ENCODE peak calls at places on chromosome 5, in eight cellular contexts. A, Z, N, C, Q, F, J and K are unnamed samples.
A peak's percentile ranks its signal among the peaks of the same experiment; 100 is the strongest.

GRCh38 chr5:123176224-123176937 is 87.3 kb downstream of the PRDM6 start:
- DNase-seq in Q (no peak), A (no peak), N (no peak), C (no peak), J (no peak), F (no peak), Z (no peak), K (no peak)

GRCh38 chr5:153539983-153540382 is 49.5 kb downstream of the GRIA1 start:
- DNase-seq in C (no peak), A (no peak), N (no peak), J (no peak), Q (no peak), F (no peak), Z (no peak), K (no peak)

GRCh38 chr5:169602535-169602934 is 19.0 kb downstream of the SPDL1 start:
- DNase-seq in N (no peak), Z (no peak), C (no peak), J (no peak), A (no peak), Q (no peak), F (no peak), K (no peak)

GRCh38 chr5:136215812-136216211 is 22.9 kb upstream of the SMIM32 start:
- DNase-seq in A (no peak), C (no peak), Q (no peak), J (no peak), N (no peak), F (no peak), Z (peak; percentile 51), K (no peak)

GRCh38 chr5:102670224-102670836 is 84.8 kb upstream of the PAM start:
- DNase-seq in N (peak; percentile 39), A (no peak), F (no peak), Q (peak; percentile 22), Z (no peak), C (peak; percentile 12), J (no peak), K (no peak)

GRCh38 chr5:172816887-172817418 is 17.1 kb upstream of the ERGIC1 start:
- DNase-seq in Z (no peak), N (peak; percentile 77), F (no peak), J (no peak), Q (no peak), A (no peak), C (peak; percentile 86), K (peak; percentile 79)

GRCh38 chr5:4345850-4346249 is 750.2 kb downstream of the IRX1 start:
- DNase-seq in Q (no peak), J (no peak), N (no peak), A (no peak), C (no peak), Z (no peak), F (no peak), K (no peak)

GRCh38 chr5:127911619-127912018 is 171.9 kb upstream of the SLC12A2 start:
- DNase-seq in J (no peak), Z (no peak), F (no peak), Q (peak; percentile 39), N (no peak), C (no peak), A (no peak), K (no peak)

GRCh38 chr5:133489632-133490031 is 122.7 kb downstream of the FSTL4 start:
- DNase-seq in A (no peak), Q (peak; percentile 13), F (no peak), J (no peak), Z (no peak), N (no peak), C (peak; percentile 37), K (no peak)

GRCh38 chr5:55821731-55822512 is 29.2 kb upstream of the IL31RA start:
- DNase-seq in Z (peak; percentile 70), J (no peak), A (no peak), N (peak; percentile 49), C (no peak), Q (no peak), F (peak; percentile 75), K (no peak)

GRCh38 chr5:131163315-131164119 is 1.5 kb downstream of the HINT1 start:
- DNase-seq in F (no peak), Q (peak; percentile 75), C (peak; percentile 23), J (no peak), N (no peak), A (no peak), Z (no peak), K (no peak)

GRCh38 chr5:96896285-96896711 is 20.0 kb downstream of the ERAP2 start:
- DNase-seq in A (no peak), Z (no peak), N (no peak), Q (no peak), C (no peak), J (no peak), F (no peak), K (no peak)

GRCh38 chr5:124906339-124907097 is 160.1 kb upstream of the ZNF608 start:
- DNase-seq in J (peak; percentile 46), C (peak; percentile 32), N (no peak), Z (no peak), A (peak; percentile 89), Q (peak; percentile 17), F (peak; percentile 58), K (no peak)

DNA sequence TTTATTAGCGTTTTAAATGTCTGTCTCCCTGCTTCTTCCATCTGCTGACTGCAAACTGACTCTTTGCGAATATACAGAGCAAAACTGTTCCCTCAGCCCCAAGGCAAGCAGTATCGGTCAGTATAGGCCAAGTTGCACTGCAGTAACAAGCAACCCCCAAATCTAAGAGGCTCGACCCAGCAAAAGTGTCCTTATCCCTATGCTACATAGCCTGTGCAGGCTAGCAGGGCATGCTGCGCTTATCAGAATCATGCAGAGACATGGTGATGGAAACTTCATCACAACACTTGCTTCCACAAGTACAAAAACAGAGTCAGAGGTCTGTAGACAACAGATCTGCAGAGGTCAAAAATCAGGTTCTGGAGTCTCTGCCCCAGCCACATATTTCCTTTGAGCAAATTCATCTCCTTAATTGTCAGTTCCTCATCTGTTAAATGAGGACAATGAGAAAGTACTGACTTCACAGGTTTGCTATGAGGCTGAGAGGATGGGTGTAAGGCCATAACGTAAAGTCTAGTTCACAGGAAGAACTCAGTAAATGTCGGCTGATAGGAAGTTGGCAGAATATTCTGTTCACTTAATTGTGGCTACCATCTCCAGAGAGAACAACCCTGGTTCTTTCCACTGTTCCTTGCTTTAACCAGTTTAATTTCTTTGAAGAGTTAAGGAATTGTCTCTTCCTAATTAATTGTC is 9.6 kb upstream of the IL17B start:
- DNase-seq in J (no peak), N (no peak), Q (no peak), C (no peak), Z (peak; percentile 4), A (no peak), F (no peak), K (no peak)
- H3K27ac ChIP-seq in J (peak overlapping the region; percentile 68), N (no peak overlapping the region), Q (no peak overlapping the region), C (no peak overlapping the region), Z (peak overlapping the region; percentile 67), A (peak overlapping the region; percentile 76), F (no peak overlapping the region), K (no peak overlapping the region)

GRCh38 chr5:5432020-5432707 is 9.7 kb downstream of the ICE1 start:
- DNase-seq in N (no peak), Z (no peak), Q (no peak), F (no peak), J (no peak), C (peak; percentile 30), A (no peak), K (no peak)
- H3K27ac ChIP-seq in N (no peak overlapping the region), Z (no peak overlapping the region), Q (no peak overlapping the region), F (no peak overlapping the region), J (no peak overlapping the region), C (peak overlapping the region; percentile 16), A (peak overlapping the region; percentile 55), K (peak overlapping the region; percentile 17)

GRCh38 chr5:143170104-143170503 is 233.4 kb downstream of the NR3C1 start:
- DNase-seq in N (no peak), F (no peak), J (no peak), C (no peak), A (no peak), Q (no peak), Z (no peak), K (no peak)

GRCh38 chr5:143172736-143173135 is 230.8 kb downstream of the NR3C1 start:
- DNase-seq in C (no peak), J (no peak), Q (no peak), N (no peak), Z (no peak), F (no peak), A (no peak), K (no peak)

GRCh38 chr5:143173139-143173889 is 230.2 kb downstream of the NR3C1 start:
- DNase-seq in C (no peak), A (no peak), N (no peak), F (no peak), Q (peak; percentile 51), Z (no peak), J (no peak), K (no peak)

GRCh38 chr5:143168877-143169810 is 234.3 kb downstream of the NR3C1 start:
- DNase-seq in A (no peak), C (no peak), N (no peak), Q (peak; percentile 46), Z (no peak), F (no peak), J (no peak), K (no peak)

GRCh38 chr5:143170977-143171376 is 232.5 kb downstream of the NR3C1 start:
- DNase-seq in Z (no peak), N (no peak), F (no peak), Q (no peak), J (no peak), C (no peak), A (no peak), K (no peak)
- H3K27ac ChIP-seq in Z (no peak overlapping the region), N (no peak overlapping the region), F (no peak overlapping the region), Q (no peak overlapping the region), J (no peak overlapping the region), C (no peak overlapping the region), A (no peak overlapping the region), K (no peak overlapping the region)

GRCh38 chr5:58543723-58544122 is 39.2 kb upstream of the RAB3C start:
- DNase-seq in J (no peak), C (peak; percentile 5), A (no peak), Q (no peak), N (no peak), Z (no peak), F (no peak), K (no peak)
- H3K27ac ChIP-seq in J (no peak overlapping the region), C (no peak overlapping the region), A (no peak overlapping the region), Q (no peak overlapping the region), N (no peak overlapping the region), Z (no peak overlapping the region), F (no peak overlapping the region), K (no peak overlapping the region)

GRCh38 chr5:139861889-139862207 is 66.2 kb downstream of the PSD2 start:
- DNase-seq in A (no peak), F (no peak), Q (no peak), C (no peak), Z (no peak), J (no peak), N (no peak), K (no peak)

GRCh38 chr5:139862313-139862712 is 66.7 kb downstream of the PSD2 start:
- DNase-seq in F (no peak), C (peak; percentile 39), N (no peak), Q (no peak), J (no peak), A (no peak), Z (no peak), K (no peak)

GRCh38 chr5:139863361-139863760 is 67.8 kb downstream of the PSD2 start:
- DNase-seq in F (no peak), C (peak; percentile 41), J (peak; percentile 48), Z (peak; percentile 76), N (no peak), A (peak; percentile 64), Q (no peak), K (no peak)

GRCh38 chr5:139863855-139864558 is 68.4 kb downstream of the PSD2 start:
- DNase-seq in F (peak; percentile 82), J (peak; percentile 62), C (peak; percentile 12), Q (peak; percentile 28), A (peak; percentile 52), Z (peak; percentile 72), N (peak; percentile 80), K (no peak)

GRCh38 chr5:139862803-139863202 is 67.2 kb downstream of the PSD2 start:
- DNase-seq in C (no peak), F (no peak), Q (no peak), J (no peak), A (no peak), Z (no peak), N (no peak), K (no peak)
- H3K27ac ChIP-seq in C (no peak overlapping the region), F (no peak overlapping the region), Q (no peak overlapping the region), J (no peak overlapping the region), A (no peak overlapping the region), Z (peak overlapping the region; percentile 30), N (no peak overlapping the region), K (no peak overlapping the region)